ENCODE peak calls at places on chromosome 1, in seven cellular contexts. Q, R, H, G, X, W and I are unnamed samples.
A peak's percentile ranks its signal among the peaks of the same experiment; 100 is the strongest.

GRCh38 chr1:49102752-49103151 is 326.1 kb upstream of the BEND5 start:
- DNase-seq in X (no peak), W (no peak), H (no peak), G (no peak), Q (no peak), R (no peak), I (no peak)

GRCh38 chr1:61191140-61191720 is 108.9 kb downstream of the NFIA start:
- DNase-seq in G (no peak), H (no peak), R (no peak), X (no peak), W (no peak), Q (peak; percentile 12), I (no peak)

GRCh38 chr1:243268751-243269460 is 13.1 kb downstream of the SDCCAG8 start:
- DNase-seq in R (no peak), Q (peak; percentile 69), X (no peak), H (peak; percentile 33), W (no peak), G (peak; percentile 36), I (peak; percentile 64)

GRCh38 chr1:32240140-32240951 is 6.7 kb upstream of the FAM167B start:
- DNase-seq in Q (peak; percentile 91), R (peak; percentile 89), W (peak; percentile 85), X (peak; percentile 93), G (peak; percentile 39), H (peak; percentile 97), I (peak; percentile 68)

GRCh38 chr1:234611153-234611798 is 1.3 kb upstream of the IRF2BP2 start:
- DNase-seq in W (peak; percentile 59), H (peak; percentile 86), X (peak; percentile 71), G (peak; percentile 83), R (peak; percentile 77), Q (peak; percentile 95), I (peak; percentile 94)

GRCh38 chr1:182170941-182171461 is 109.5 kb upstream of the ZNF648 start:
- DNase-seq in W (no peak), H (no peak), G (no peak), Q (no peak), X (no peak), R (peak; percentile 72), I (no peak)

GRCh38 chr1:208175508-208175895 is 68.7 kb downstream of the PLXNA2 start:
- DNase-seq in R (no peak), X (no peak), H (no peak), W (no peak), G (no peak), Q (no peak), I (no peak)

GRCh38 chr1:6508876-6509602 is 17.6 kb upstream of the PLEKHG5 start:
- DNase-seq in X (no peak), H (no peak), Q (no peak), W (no peak), G (no peak), R (no peak), I (no peak)

GRCh38 chr1:10915594-10915993 is 96.9 kb upstream of the TARDBP start:
- DNase-seq in R (no peak), G (no peak), H (no peak), Q (no peak), X (no peak), W (no peak), I (no peak)

GRCh38 chr1:95003433-95003738 is 69.4 kb downstream of the ALG14 start:
- DNase-seq in X (no peak), Q (no peak), H (no peak), G (peak; percentile 52), W (no peak), R (no peak), I (peak; percentile 67)

GRCh38 chr1:25572708-25573590 is 29.5 kb downstream of the LDLRAP1 start:
- DNase-seq in H (peak; percentile 80), W (peak; percentile 39), X (no peak), G (peak; percentile 42), R (peak; percentile 74), Q (peak; percentile 75), I (peak; percentile 60)

GRCh38 chr1:70168283-70168682 is 37.1 kb downstream of the LRRC40 start:
- DNase-seq in Q (peak; percentile 19), H (no peak), W (no peak), X (no peak), G (no peak), R (no peak), I (no peak)

GRCh38 chr1:226738421-226738994 is 574 bp downstream of the ITPKB start:
- DNase-seq in H (peak; percentile 53), R (peak; percentile 28), X (no peak), G (peak; percentile 30), Q (peak; percentile 62), W (no peak), I (peak; percentile 59)

GRCh38 chr1:8388732-8389562 is 71.0 kb downstream of the SLC45A1 start:
- DNase-seq in W (no peak), Q (no peak), R (no peak), H (no peak), G (no peak), X (no peak), I (no peak)

GRCh38 chr1:114671011-114671938 is 1.4 kb upstream of the DENND2C start:
- DNase-seq in Q (no peak), R (peak; percentile 10), W (no peak), X (no peak), G (peak; percentile 32), H (no peak), I (peak; percentile 12)

GRCh38 chr1:193479187-193479586 is 292.8 kb upstream of the B3GALT2 start:
- DNase-seq in H (no peak), R (no peak), X (no peak), W (no peak), Q (no peak), G (no peak), I (no peak)

GRCh38 chr1:196933531-196934189 is 9.9 kb upstream of the CFHR2 start:
- DNase-seq in R (no peak), W (peak; percentile 34), Q (no peak), X (no peak), H (peak; percentile 60), G (no peak), I (no peak)

GRCh38 chr1:117070124-117070523 is 10.0 kb downstream of the TTF2 start:
- DNase-seq in W (no peak), H (no peak), X (no peak), R (peak; percentile 95), G (peak; percentile 67), Q (no peak), I (peak; percentile 48)

GRCh38 chr1:232553050-232553754 is 76.7 kb downstream of the SIPA1L2 start:
- DNase-seq in R (no peak), X (no peak), W (no peak), Q (no peak), H (no peak), G (peak; percentile 52), I (peak; percentile 50)

GRCh38 chr1:1181938-1182410 is 8.3 kb downstream of the TTLL10 start:
- DNase-seq in H (peak; percentile 24), Q (no peak), X (no peak), R (no peak), W (no peak), G (no peak), I (no peak)
- H3K4ac ChIP-seq in H (no peak overlapping the region), Q (no peak overlapping the region), X (no peak overlapping the region), R (no peak overlapping the region), W (no peak overlapping the region), G (no peak overlapping the region), I (no peak overlapping the region)

DNA sequence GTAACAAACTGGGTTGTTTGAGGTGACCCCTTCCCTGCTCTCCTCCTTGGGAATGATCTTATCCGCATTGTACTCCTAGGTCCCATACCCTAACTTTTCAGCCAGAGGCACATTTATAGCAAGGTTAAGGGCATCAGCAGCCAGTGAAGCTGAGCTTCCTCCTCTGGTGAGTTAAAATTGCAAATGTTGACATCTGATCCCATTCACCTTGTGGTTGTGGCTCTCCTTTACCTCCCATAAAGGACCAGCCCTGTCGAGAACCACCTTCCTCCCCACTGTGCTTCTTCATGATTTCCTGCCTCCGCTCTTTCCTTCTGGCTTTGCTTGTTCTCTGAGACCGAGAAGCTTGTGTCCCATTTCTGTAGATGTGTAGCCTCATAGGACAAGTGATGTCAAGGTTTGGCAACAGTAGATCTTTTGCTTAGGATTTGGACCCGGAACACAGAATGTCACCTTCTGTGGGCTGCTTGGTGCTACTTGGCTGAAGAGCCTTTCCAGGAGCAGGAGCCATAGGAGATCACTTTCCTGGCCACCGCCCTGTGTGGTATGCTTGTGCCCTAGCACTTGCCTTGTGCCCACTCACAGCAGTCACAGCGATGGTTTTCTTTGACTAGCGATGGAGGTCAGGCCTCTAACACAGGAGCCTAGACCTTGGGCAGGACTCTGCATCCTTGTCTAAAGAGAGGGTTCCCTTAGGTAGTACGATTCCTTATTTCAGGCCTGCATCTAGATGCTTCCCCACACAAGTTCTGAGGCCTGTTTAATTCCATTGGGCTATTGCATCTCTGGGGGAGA is 18.8 kb downstream of the SZRD1 start:
- DNase-seq in G (no peak), W (no peak), R (no peak), X (no peak), Q (no peak), H (no peak), I (no peak)
- H3K9ac ChIP-seq in G (peak overlapping the region; percentile 11), W (no peak overlapping the region), R (no peak overlapping the region), X (no peak overlapping the region), Q (no peak overlapping the region), H (no peak overlapping the region), I (peak overlapping the region; percentile 10)

GRCh38 chr1:51760872-51761271 is 117.7 kb downstream of the NRDC start:
- DNase-seq in X (no peak), W (no peak), R (peak; percentile 52), G (no peak), H (no peak), Q (no peak), I (no peak)
- H3K4ac ChIP-seq in X (no peak overlapping the region), W (no peak overlapping the region), R (no peak overlapping the region), G (no peak overlapping the region), H (no peak overlapping the region), Q (no peak overlapping the region), I (no peak overlapping the region)

GRCh38 chr1:41314376-41314775 is 46.9 kb upstream of the FOXO6 start:
- DNase-seq in W (no peak), H (no peak), G (no peak), Q (peak; percentile 42), X (no peak), R (peak; percentile 41), I (no peak)

GRCh38 chr1:41313661-41314131 is 47.5 kb upstream of the FOXO6 start:
- DNase-seq in W (peak; percentile 29), Q (peak; percentile 77), X (no peak), R (peak; percentile 51), G (no peak), H (peak; percentile 80), I (peak; percentile 26)

GRCh38 chr1:41315867-41316266 is 45.4 kb upstream of the FOXO6 start:
- DNase-seq in X (no peak), W (no peak), Q (no peak), H (no peak), R (no peak), G (no peak), I (no peak)

GRCh38 chr1:41315482-41315823 is 45.8 kb upstream of the FOXO6 start:
- DNase-seq in W (no peak), Q (no peak), R (peak; percentile 2), X (no peak), H (no peak), G (peak; percentile 17), I (peak; percentile 14)

DNA sequence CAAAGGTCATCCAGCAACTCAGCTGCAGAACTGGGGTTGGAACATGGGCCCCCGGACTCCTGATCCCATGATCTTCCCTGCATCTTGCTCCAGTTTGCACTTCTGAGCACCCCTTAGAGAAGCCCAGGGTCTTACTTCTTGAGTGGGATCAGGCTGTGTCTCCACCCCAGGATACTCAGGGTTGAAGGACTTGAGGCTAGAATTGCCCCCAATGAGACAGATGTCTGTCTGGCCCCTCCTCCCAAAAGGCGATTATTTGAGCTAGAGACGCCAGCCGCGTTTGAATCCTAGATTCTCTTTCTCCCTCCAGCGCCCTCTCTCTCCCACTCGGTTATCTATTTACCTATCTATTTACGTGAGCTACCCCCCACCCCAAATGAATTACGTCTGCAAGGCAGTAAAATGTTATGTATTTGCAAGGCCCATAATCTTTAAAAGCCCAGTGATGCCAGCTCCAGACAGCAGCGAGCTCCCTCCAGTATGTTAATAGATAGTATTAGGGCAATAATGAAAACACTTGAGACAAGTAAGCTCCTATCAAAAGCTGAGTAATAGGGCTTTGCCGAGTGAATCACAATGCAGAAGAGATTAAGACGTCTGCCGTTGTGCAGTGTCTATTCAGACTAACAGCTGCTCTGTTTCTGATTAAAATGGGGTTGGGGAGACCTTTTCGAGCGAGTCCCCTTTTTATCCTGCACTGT is 46.3 kb upstream of the FOXO6 start:
- DNase-seq in X (no peak), G (peak; percentile 41), Q (no peak), R (no peak), H (no peak), W (no peak), I (peak; percentile 29)
- H3K9ac ChIP-seq in X (no peak overlapping the region), G (no peak overlapping the region), Q (no peak overlapping the region), R (no peak overlapping the region), H (no peak overlapping the region), W (no peak overlapping the region), I (no peak overlapping the region)